ENCODE peak calls at places on chromosome 5, in seven cellular contexts. A is GM12878, N is heart left ventricle, V is heart right ventricle, J is neural crest cell, O is esophagus squamous epithelium, I is WTC11. X is an unnamed sample.

GRCh38 chr5:1985781-1986180 is 103.1 kb upstream of the IRX4 start:
- DNase-seq in N (no peak), A (no peak), V (no peak), J (no peak), O (no peak), I (no peak), X (no peak)

GRCh38 chr5:71924325-71924724 is 182.9 kb upstream of the MAP1B start:
- DNase-seq in J (no peak), N (no peak), I (no peak), V (no peak), O (no peak), A (no peak), X (no peak)

GRCh38 chr5:118196229-118196628 is 792.1 kb downstream of the DTWD2 start:
- DNase-seq in I (no peak), A (no peak), J (no peak), O (no peak), V (no peak), N (no peak), X (no peak)

GRCh38 chr5:98483301-98483700 is 290.2 kb upstream of the RGMB start:
- DNase-seq in I (no peak), V (no peak), O (no peak), A (no peak), N (no peak), J (no peak), X (peak; percentile 77)

GRCh38 chr5:350355-350754 is 28.8 kb downstream of the AHRR start:
- DNase-seq in I (peak; percentile 85), A (no peak), J (no peak), N (no peak), V (no peak), O (no peak), X (no peak)

GRCh38 chr5:132055808-132056609 is 4.4 kb upstream of the IL3 start:
- DNase-seq in N (no peak), A (no peak), O (no peak), V (no peak), J (no peak), I (no peak), X (no peak)

GRCh38 chr5:159515197-159515596 is 184.9 kb upstream of the IL12B start:
- DNase-seq in I (no peak), V (no peak), O (no peak), N (no peak), A (no peak), J (no peak), X (no peak)

GRCh38 chr5:42005561-42006153 is 80.6 kb downstream of the FBXO4 start:
- DNase-seq in N (no peak), O (no peak), A (no peak), J (no peak), V (no peak), I (no peak), X (no peak)

GRCh38 chr5:44294492-44294891 is 94.7 kb downstream of the FGF10 start:
- DNase-seq in V (peak; percentile 5), I (no peak), J (no peak), A (no peak), N (no peak), O (no peak), X (no peak)

GRCh38 chr5:16612007-16612406 is 4.8 kb downstream of the RETREG1 start:
- DNase-seq in A (no peak), N (no peak), O (no peak), V (no peak), I (no peak), J (no peak), X (no peak)

GRCh38 chr5:116626272-116626723 is 51.7 kb upstream of the SEMA6A start:
- DNase-seq in O (no peak), N (peak; percentile 83), A (no peak), V (peak; percentile 92), I (no peak), J (no peak), X (peak; percentile 8)

GRCh38 chr5:84383816-84384603 is 670 bp downstream of the EDIL3 start:
- DNase-seq in I (peak; percentile 76), A (no peak), O (no peak), N (peak; percentile 19), V (no peak), J (peak; percentile 35), X (no peak)

GRCh38 chr5:91867799-91868198 is 484.7 kb upstream of the ARRDC3 start:
- DNase-seq in O (no peak), A (no peak), I (no peak), N (no peak), J (no peak), V (no peak), X (no peak)

GRCh38 chr5:60632153-60632552 is 67.8 kb downstream of the DEPDC1B start:
- DNase-seq in V (no peak), J (no peak), A (no peak), I (no peak), N (no peak), O (no peak), X (no peak)

GRCh38 chr5:2917524-2917923 is 166.0 kb upstream of the IRX2 start:
- DNase-seq in O (no peak), I (no peak), J (no peak), V (no peak), A (no peak), N (no peak), X (no peak)

GRCh38 chr5:159095882-159096554 is 3.7 kb downstream of the EBF1 start:
- DNase-seq in J (no peak), I (peak; percentile 27), V (no peak), N (no peak), A (no peak), O (no peak), X (no peak)

GRCh38 chr5:160369990-160370712 is at the start of gene C1QTNF2:
- DNase-seq in I (peak; percentile 64), O (no peak), V (peak; percentile 57), A (no peak), J (peak; percentile 31), N (peak; percentile 63), X (no peak)

GRCh38 chr5:111758284-111758628 is 1.3 kb upstream of the NREP start:
- DNase-seq in A (no peak), I (no peak), N (no peak), O (no peak), V (no peak), J (no peak), X (no peak)

GRCh38 chr5:111755942-111756353 is 1.0 kb downstream of the NREP start:
- DNase-seq in N (no peak), V (no peak), O (no peak), I (no peak), A (no peak), J (no peak), X (no peak)

GRCh38 chr5:111755264-111755941 is 1.6 kb downstream of the NREP start:
- DNase-seq in O (no peak), A (no peak), N (no peak), V (no peak), J (no peak), I (no peak), X (no peak)

GRCh38 chr5:111756701-111757581 is at the start of gene NREP:
- DNase-seq in N (peak; percentile 90), J (peak; percentile 62), A (peak; percentile 57), V (peak; percentile 92), O (peak; percentile 34), I (peak; percentile 71), X (peak; percentile 90)

GRCh38 chr5:111757582-111758283 is 739 bp upstream of the NREP start:
- DNase-seq in V (peak; percentile 97), J (peak; percentile 67), O (peak; percentile 34), N (peak; percentile 97), I (peak; percentile 72), A (peak; percentile 66), X (peak; percentile 88)
- TF ChIP-seq CTCF in V (no peak), J (peak; percentile 5), O (no peak), N (no peak), I (no peak), A (no peak), X (no peak)

GRCh38 chr5:94613583-94613982 is 4.8 kb downstream of the KIAA0825 start:
- DNase-seq in I (no peak), N (no peak), A (no peak), V (no peak), O (no peak), J (no peak), X (no peak)
- TF ChIP-seq CTCF in I (no peak), N (no peak), A (peak; percentile 32), V (no peak), O (no peak), J (peak; percentile 34), X (no peak)

GRCh38 chr5:65925094-65925600 is 1.2 kb upstream of the ERBIN start:
- DNase-seq in I (peak; percentile 63), A (peak; percentile 56), O (peak; percentile 36), N (peak; percentile 70), J (no peak), V (peak; percentile 75), X (no peak)

GRCh38 chr5:65925601-65926275 is 637 bp upstream of the ERBIN start:
- DNase-seq in O (no peak), I (peak; percentile 84), V (peak; percentile 82), N (peak; percentile 87), A (no peak), J (peak; percentile 76), X (peak; percentile 80)

GRCh38 chr5:65923339-65923738 is 3.0 kb upstream of the ERBIN start:
- DNase-seq in N (no peak), V (no peak), O (no peak), A (no peak), J (no peak), I (no peak), X (no peak)

GRCh38 chr5:65926276-65926761 is at the start of gene ERBIN:
- DNase-seq in V (peak; percentile 84), I (peak; percentile 73), A (no peak), N (peak; percentile 88), J (peak; percentile 54), O (peak; percentile 24), X (peak; percentile 70)

DNA sequence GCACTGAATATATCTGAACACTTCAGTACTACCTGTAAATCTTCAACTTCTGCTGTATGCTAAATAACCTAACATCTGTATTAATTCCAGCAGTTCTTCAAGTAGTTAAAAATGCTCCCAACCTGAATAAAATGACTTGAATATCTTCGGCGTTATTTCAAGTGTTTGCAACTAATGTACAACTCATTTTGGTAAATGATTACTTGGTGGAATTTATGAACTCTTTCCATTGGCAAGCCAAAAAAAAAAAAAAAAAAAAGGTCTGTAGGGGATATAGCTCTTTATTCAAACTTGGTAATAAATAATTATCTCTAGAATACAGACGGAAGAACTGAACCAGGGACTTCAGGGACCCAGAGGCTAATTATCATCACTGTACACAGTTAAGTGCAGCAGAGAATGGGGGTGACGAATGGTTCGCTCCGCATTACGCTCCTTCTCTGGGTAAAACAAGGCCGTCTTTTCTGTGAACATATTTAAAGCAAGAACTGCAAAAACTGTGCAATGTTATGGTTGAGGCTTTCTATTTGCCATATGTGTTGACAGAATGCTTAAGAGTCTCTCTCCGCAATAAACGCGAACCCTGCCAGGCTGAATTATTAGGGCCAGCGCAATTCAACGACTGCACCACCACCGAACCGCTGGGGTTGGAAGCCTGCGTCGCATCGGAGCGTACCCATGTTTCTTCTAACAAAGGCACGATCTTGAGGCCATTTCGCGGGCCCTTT is 1.8 kb upstream of the ERBIN start:
- DNase-seq in O (no peak), V (no peak), N (no peak), A (no peak), I (no peak), J (peak; percentile 48), X (no peak)
- TF ChIP-seq CTCF in O (no peak), V (no peak), N (no peak), A (no peak), I (no peak), J (no peak), X (no peak)

DNA sequence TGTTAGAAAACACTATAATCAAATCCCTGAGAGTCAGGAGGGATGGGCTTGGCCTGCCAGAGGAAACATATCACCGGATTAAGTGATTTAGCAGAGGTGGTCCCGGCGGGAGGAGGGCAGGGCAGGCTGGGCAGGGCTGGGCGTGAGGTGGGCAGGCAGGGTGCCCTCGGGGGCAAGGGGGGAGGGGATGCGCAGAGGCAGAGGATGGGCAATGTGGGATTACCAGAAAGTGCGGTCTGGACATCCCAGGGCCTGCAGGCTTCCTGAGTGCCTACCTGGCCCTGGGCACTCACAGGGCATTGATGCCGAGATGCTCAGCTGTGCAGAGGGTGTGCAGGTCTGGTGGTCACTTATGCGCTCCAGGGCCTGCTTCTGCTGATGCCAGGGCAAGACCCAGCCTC is 115.2 kb downstream of the ADAMTS2 start:
- DNase-seq in I (peak; percentile 4), J (no peak), N (no peak), O (no peak), V (no peak), A (no peak), X (no peak)
- TF ChIP-seq CTCF in I (no peak), J (no peak), N (no peak), O (no peak), V (no peak), A (no peak), X (no peak)